ENCODE peak calls at places on chromosomes 7 and 10, in eight cellular contexts. X is psoas muscle; E is CD8-positive, alpha-beta T cell; F is hepatocyte; D is B cell; U is nephron progenitor cell; J is lower lobe of right lung; T is choroid plexus epithelial cell. Y is an unnamed sample.

GRCh38 chr7:141844256-141844655 is 3.0 kb upstream of the PRSS37 start:
- DNase-seq in J (no peak), X (no peak), T (no peak), U (no peak), F (no peak), E (no peak), D (no peak), Y (no peak)

GRCh38 chr10:36766921-36767320 is 358.5 kb upstream of the ANKRD30A start:
- DNase-seq in D (no peak), U (no peak), J (no peak), F (no peak), E (no peak), X (no peak), T (no peak), Y (no peak)

GRCh38 chr10:43236176-43236850 is 30.6 kb downstream of the RASGEF1A start:
- DNase-seq in E (no peak), F (no peak), T (no peak), D (no peak), X (peak), U (no peak), J (peak), Y (no peak)

GRCh38 chr10:24513155-24513554 is 210.5 kb downstream of the ARHGAP21 start:
- DNase-seq in E (no peak), D (no peak), U (no peak), J (no peak), F (peak), X (no peak), T (peak), Y (peak)

GRCh38 chr10:122567056-122567660 is 6.6 kb downstream of the DMBT1 start:
- DNase-seq in D (peak), J (no peak), F (no peak), E (peak), U (peak), T (peak), X (no peak), Y (peak)

GRCh38 chr7:152076324-152076821 is 50.9 kb downstream of the GALNT11 start:
- DNase-seq in D (peak), J (no peak), U (peak), F (peak), E (peak), T (peak), X (no peak), Y (peak)

GRCh38 chr7:36563706-36564325 is 160.5 kb downstream of the AOAH start:
- DNase-seq in E (no peak), X (no peak), T (peak), U (no peak), J (no peak), D (no peak), F (no peak), Y (peak)

GRCh38 chr7:47337531-47337930 is 244.4 kb downstream of the TNS3 start:
- DNase-seq in X (no peak), F (no peak), J (no peak), D (no peak), U (no peak), T (no peak), E (no peak), Y (no peak)

GRCh38 chr7:137694405-137694804 is 152.4 kb downstream of the DGKI start:
- DNase-seq in F (no peak), T (no peak), J (no peak), U (no peak), X (no peak), D (no peak), E (no peak), Y (no peak)

GRCh38 chr10:77377678-77378352 is 259.8 kb downstream of the KCNMA1 start:
- DNase-seq in F (peak), J (no peak), X (no peak), T (no peak), U (no peak), D (no peak), E (no peak), Y (no peak)
- TF ChIP-seq CTCF in F (peak), J (no peak), X (no peak), T (peak), U (no peak), D (no peak), E (no peak), Y (no peak)

DNA sequence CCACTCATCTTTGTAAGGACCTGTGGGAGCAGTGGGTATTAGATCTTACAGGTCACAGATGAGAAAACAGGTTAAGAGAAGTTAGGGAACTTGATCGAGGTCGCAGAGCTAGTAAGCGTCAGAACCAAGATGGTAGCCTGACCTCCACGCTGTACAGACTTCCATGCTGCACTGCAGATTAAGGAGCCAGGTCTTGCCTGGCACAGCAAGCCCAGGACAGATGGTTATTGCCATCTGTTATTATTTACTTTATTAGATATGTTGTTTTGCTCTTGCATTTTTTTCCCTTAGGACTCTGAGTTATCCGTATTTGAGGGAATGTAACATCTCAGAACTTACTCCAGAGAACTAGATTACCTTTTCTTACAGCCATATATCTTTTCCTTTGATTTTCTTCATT is 147.2 kb downstream of the NSUN6 start:
- DNase-seq in D (no peak), X (no peak), J (no peak), T (no peak), E (no peak), F (no peak), U (no peak), Y (no peak)
- TF ChIP-seq CTCF in D (no peak), X (no peak), J (no peak), T (no peak), E (no peak), F (no peak), U (no peak), Y (no peak)

GRCh38 chr10:533186-533585 is 156.3 kb downstream of the DIP2C start:
- DNase-seq in U (no peak), D (no peak), F (no peak), X (no peak), J (no peak), T (no peak), E (no peak), Y (no peak)

GRCh38 chr10:529831-530230 is 159.6 kb downstream of the DIP2C start:
- DNase-seq in T (no peak), J (no peak), U (no peak), F (no peak), E (no peak), X (no peak), D (no peak), Y (no peak)

GRCh38 chr10:528173-529165 is 161.0 kb downstream of the DIP2C start:
- DNase-seq in X (no peak), T (no peak), U (no peak), E (no peak), J (no peak), D (no peak), F (no peak), Y (no peak)

GRCh38 chr10:531541-531940 is 157.9 kb downstream of the DIP2C start:
- DNase-seq in E (no peak), F (no peak), J (no peak), D (no peak), X (no peak), T (no peak), U (no peak), Y (no peak)

GRCh38 chr10:530717-531116 is 158.8 kb downstream of the DIP2C start:
- DNase-seq in U (no peak), X (no peak), J (no peak), F (no peak), E (no peak), D (no peak), T (no peak), Y (no peak)
- TF ChIP-seq CTCF in U (no peak), X (no peak), J (no peak), F (no peak), E (no peak), D (no peak), T (no peak), Y (no peak)

GRCh38 chr7:79312022-79312421 is 141.4 kb downstream of the MAGI2 start:
- DNase-seq in T (no peak), D (no peak), U (no peak), E (no peak), X (no peak), J (no peak), F (no peak), Y (no peak)

GRCh38 chr7:79304711-79305110 is 148.8 kb downstream of the MAGI2 start:
- DNase-seq in E (no peak), F (no peak), U (no peak), X (no peak), D (no peak), J (no peak), T (no peak), Y (no peak)

GRCh38 chr7:79302281-79302680 is 151.2 kb downstream of the MAGI2 start:
- DNase-seq in E (no peak), U (no peak), X (no peak), T (no peak), J (no peak), F (no peak), D (no peak), Y (no peak)

GRCh38 chr7:79307376-79307775 is 146.1 kb downstream of the MAGI2 start:
- DNase-seq in X (no peak), U (no peak), T (no peak), F (no peak), E (no peak), D (no peak), J (no peak), Y (no peak)

DNA sequence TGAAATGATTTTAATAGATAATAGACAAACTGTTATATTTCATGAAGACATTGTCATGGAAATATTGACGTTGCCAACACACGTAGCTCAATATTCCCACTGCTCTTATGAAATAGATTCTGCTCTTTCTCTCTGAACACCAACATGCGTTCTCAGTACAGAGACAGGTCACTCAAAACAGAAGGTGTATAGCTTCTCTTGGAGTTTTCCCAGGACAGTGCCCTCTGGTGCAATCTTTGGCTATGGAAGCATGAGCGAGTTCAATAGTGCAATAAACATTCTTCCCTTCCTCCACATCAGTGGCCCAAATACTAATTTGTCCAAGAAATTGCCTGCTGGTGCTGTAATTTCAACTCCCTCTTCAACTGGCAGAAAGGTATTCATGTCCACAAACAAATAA is 145.3 kb downstream of the MAGI2 start:
- DNase-seq in X (no peak), E (no peak), F (peak), T (peak), U (no peak), D (no peak), J (no peak), Y (peak)
- TF ChIP-seq CTCF in X (no peak), E (no peak), F (no peak), T (peak), U (no peak), D (no peak), J (no peak), Y (peak)

GRCh38 chr7:135682191-135682590 is 19.9 kb downstream of the STMP1 start:
- DNase-seq in X (no peak), T (no peak), D (no peak), J (no peak), U (no peak), F (no peak), E (no peak), Y (no peak)

GRCh38 chr7:135684134-135684533 is 21.8 kb downstream of the STMP1 start:
- DNase-seq in E (no peak), J (no peak), F (no peak), T (peak), U (no peak), X (no peak), D (no peak), Y (peak)

GRCh38 chr7:135683609-135684008 is 21.3 kb downstream of the STMP1 start:
- DNase-seq in X (no peak), T (no peak), J (no peak), F (no peak), D (no peak), E (no peak), U (no peak), Y (no peak)

GRCh38 chr7:135678612-135679575 is 16.6 kb downstream of the STMP1 start:
- DNase-seq in E (no peak), D (no peak), X (peak), T (peak), F (no peak), U (no peak), J (peak), Y (peak)

DNA sequence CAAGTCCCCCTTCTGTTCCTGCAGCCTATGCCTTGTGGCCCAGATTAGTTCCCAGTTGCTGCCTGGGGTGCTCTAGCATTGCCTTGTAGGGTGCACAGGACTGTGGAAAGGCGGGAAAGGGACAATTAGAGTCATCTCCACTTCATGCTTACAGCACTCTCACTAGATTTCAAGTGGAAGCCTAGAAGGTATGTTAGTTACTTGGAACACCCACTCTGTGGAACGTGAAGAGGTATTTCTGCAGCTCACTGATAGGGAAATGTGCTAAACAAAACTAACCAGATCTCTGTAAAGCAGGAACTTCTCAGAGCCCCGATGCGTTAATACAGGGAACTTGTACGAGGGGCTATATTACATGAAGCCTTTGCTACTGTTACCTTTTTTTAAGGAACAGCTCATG is 19.4 kb downstream of the STMP1 start:
- DNase-seq in T (no peak), J (no peak), E (no peak), X (no peak), F (no peak), D (no peak), U (no peak), Y (no peak)
- TF ChIP-seq CTCF in T (no peak), J (no peak), E (no peak), X (no peak), F (no peak), D (no peak), U (no peak), Y (no peak)

Y was measured in fibroblast of pulmonary artery.